ENCODE peak calls at places on chromosome 1, in eight cellular contexts. U, Y, K, O, E, I, V and X are unnamed samples.

GRCh38 chr1:213989740-213990472 is 2.1 kb downstream of the PROX1 start:
- DNase-seq in I (no peak), V (no peak), Y (no peak), E (no peak), O (peak), K (peak), U (no peak), X (no peak)

GRCh38 chr1:41976671-41977070 is 57.9 kb upstream of the HIVEP3 start:
- DNase-seq in K (no peak), I (no peak), O (no peak), U (no peak), Y (no peak), V (no peak), E (no peak), X (no peak)

GRCh38 chr1:243748227-243748626 is 101.8 kb downstream of the AKT3 start:
- DNase-seq in Y (no peak), U (no peak), I (no peak), O (no peak), V (no peak), E (no peak), K (no peak), X (no peak)

GRCh38 chr1:196608401-196609113 is at the start of gene KCNT2:
- DNase-seq in I (peak), U (peak), Y (no peak), E (peak), K (no peak), O (peak), V (no peak), X (peak)

GRCh38 chr1:215878843-215879242 is 311.7 kb downstream of the KCTD3 start:
- DNase-seq in Y (no peak), O (no peak), I (no peak), E (no peak), K (no peak), U (no peak), V (no peak), X (no peak)

GRCh38 chr1:167438171-167439138 is 79.9 kb downstream of the CD247 start:
- DNase-seq in Y (no peak), K (no peak), E (no peak), O (no peak), I (no peak), V (no peak), U (no peak), X (no peak)

GRCh38 chr1:91813813-91814212 is 72.1 kb downstream of the TGFBR3 start:
- DNase-seq in O (no peak), V (no peak), K (no peak), I (no peak), E (no peak), Y (no peak), U (no peak), X (no peak)

GRCh38 chr1:41359211-41360073 is 1.8 kb upstream of the FOXO6 start:
- DNase-seq in V (no peak), Y (no peak), O (no peak), E (no peak), U (peak), I (no peak), K (no peak), X (peak)

GRCh38 chr1:170044187-170044586 is 30.3 kb downstream of the KIFAP3 start:
- DNase-seq in V (no peak), U (no peak), Y (no peak), E (no peak), K (no peak), O (no peak), I (no peak), X (no peak)

GRCh38 chr1:93463960-93464359 is 16.0 kb downstream of the FNBP1L start:
- DNase-seq in U (no peak), Y (no peak), V (no peak), K (no peak), O (no peak), E (no peak), I (no peak), X (no peak)
- TF ChIP-seq POLR2AphosphoS5 in U (no peak), Y (no peak), V (no peak), K (no peak), O (no peak), E (no peak), I (no peak), X (no peak)

GRCh38 chr1:2203671-2204383 is 9.3 kb upstream of the FAAP20 start:
- DNase-seq in K (no peak), O (no peak), Y (no peak), V (no peak), I (no peak), E (no peak), U (no peak), X (no peak)
- H3K27ac ChIP-seq in K (peak), O (no peak), Y (no peak), V (peak), I (peak), E (peak), U (peak), X (peak)

GRCh38 chr1:237759371-237759770 is 131.4 kb downstream of the ZP4 start:
- DNase-seq in I (no peak), U (no peak), K (no peak), E (no peak), Y (no peak), O (no peak), V (no peak), X (no peak)
- TF ChIP-seq POLR2AphosphoS5 in I (no peak), U (no peak), K (no peak), E (no peak), Y (no peak), O (no peak), V (no peak), X (no peak)

DNA sequence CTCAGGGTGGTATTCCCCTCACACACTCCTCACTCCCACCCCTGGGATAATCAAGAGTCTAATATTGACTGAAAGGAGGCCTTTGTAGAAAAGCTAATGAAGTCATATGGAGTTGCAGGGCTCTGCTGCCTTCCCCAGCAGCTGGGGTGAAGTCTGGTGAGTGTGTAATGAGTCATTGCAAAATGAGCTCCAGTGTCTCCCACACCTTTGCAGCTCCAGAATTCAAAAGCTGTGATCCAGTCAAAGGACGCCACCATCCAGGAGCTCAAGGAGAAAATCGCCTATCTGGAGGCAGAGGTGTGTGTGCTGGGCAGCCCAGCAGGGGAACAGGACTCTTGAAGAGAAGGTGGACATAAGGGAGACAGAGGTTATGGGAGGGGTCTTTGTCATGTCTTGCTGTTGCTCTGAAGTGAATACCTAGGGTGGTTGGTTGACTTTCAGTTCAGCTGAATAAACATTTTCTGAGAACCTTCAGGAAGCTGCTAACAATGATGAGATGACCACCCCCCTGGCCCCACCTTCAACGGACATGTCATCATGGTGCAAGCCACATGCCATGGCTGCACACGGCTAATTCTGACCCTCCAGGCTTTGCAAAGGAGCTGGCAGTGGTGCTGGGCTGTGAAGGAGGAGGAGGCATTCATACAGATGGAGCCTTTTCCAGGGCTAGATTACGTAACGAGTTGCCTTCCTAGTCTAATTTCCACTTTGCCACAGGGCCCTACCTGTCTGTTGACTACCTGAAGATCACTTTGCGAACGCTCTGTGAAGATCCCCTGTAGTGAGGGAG is 32.2 kb upstream of the SNX27 start:
- DNase-seq in E (no peak), V (no peak), K (no peak), I (no peak), Y (no peak), U (no peak), O (no peak), X (no peak)
- H3K27ac ChIP-seq in E (no peak), V (no peak), K (no peak), I (no peak), Y (no peak), U (no peak), O (no peak), X (no peak)

DNA sequence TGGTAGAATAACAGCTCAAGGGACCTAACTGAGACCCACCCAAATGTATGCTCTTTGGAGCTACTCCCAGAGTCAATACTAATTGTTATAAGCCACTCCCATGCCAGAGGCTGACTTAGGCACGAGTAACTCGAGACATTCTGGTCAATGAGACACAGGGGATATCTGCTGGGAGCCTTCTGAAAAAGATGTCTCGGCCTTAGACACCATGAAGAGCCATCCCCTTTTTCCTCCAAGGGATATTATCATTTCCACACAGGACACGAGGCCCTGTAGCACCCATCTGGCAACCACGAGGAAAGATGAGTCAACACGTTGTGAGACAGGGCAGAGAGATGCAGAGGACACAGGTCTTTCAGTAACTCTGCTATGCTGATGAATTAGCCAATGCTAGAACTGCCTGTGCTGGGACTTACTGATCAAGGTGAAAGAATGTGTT is 30.7 kb downstream of the ITPKB start:
- DNase-seq in O (no peak), U (no peak), V (no peak), K (no peak), E (no peak), Y (no peak), I (no peak), X (peak)
- TF ChIP-seq POLR2AphosphoS5 in O (no peak), U (no peak), V (no peak), K (peak), E (peak), Y (no peak), I (no peak), X (no peak)

GRCh38 chr1:1779691-1780597 is 1.7 kb upstream of the NADK start:
- DNase-seq in Y (peak), U (peak), O (peak), I (peak), K (peak), V (no peak), E (no peak), X (peak)

GRCh38 chr1:1782399-1783221 is 4.3 kb upstream of the NADK start:
- DNase-seq in O (peak), E (peak), U (peak), I (peak), Y (peak), V (no peak), K (no peak), X (peak)

GRCh38 chr1:1780598-1781525 is 2.6 kb upstream of the NADK start:
- DNase-seq in I (no peak), U (no peak), E (no peak), Y (peak), O (no peak), K (no peak), V (no peak), X (no peak)

GRCh38 chr1:1783320-1783719 is 5.0 kb upstream of the NADK start:
- DNase-seq in O (no peak), K (no peak), U (no peak), Y (no peak), V (no peak), I (no peak), E (no peak), X (no peak)

DNA sequence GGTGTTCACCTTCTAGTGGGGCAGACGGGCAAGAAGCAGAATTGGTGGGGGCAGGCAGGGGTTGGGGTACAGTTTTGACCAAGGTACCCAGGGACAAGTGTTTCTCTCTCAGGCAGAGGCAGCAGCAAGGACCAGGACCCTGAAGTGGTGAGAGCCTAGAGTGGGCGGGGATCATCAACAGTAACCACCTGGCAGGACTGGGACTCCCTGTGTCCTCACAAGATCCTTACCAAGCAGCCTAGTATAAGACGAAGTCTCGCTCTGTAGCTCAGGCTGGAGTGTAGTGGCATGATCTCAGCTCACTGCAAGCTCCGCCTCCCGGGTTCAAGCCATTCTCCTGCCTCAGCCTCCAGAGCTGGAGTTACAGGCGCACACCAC is 3.2 kb upstream of the NADK start:
- DNase-seq in O (no peak), I (no peak), U (no peak), V (no peak), E (no peak), K (no peak), Y (no peak), X (no peak)
- H3K27ac ChIP-seq in O (peak), I (peak), U (peak), V (no peak), E (peak), K (peak), Y (peak), X (peak)

DNA sequence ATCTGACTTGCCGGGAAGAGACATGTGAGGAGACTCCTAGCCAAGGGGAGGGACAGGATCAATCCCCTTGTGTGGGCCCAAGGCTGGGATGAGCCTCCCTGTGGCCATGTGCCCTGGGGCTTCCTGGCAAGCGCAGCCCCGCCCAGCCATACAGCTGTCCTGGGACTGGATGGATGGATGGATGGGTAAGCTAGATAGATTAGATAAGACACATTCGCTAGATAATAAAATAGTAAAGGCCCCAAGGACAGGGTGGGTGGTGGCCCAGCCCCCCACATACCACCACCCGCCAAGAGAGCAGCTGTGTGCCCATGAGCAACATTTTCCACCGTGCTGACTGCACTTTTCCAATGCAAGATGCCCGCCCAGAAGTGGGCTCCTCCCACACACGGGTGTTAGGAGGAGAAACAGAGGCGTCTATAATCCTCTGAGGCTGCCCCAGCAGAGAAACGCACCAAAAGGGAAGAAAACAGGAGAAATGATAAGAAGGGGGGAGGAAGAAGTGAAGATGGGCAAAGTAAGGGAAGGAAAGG is 25.1 kb downstream of the ZBTB17 start:
- DNase-seq in K (no peak), V (no peak), O (no peak), E (no peak), U (no peak), Y (peak), I (peak), X (peak)
- TF ChIP-seq POLR2AphosphoS5 in K (peak), V (no peak), O (no peak), E (no peak), U (no peak), Y (peak), I (no peak), X (no peak)